ENCODE peak calls at places on chromosomes 1 and 21, in seven cellular contexts. J, M, F, P, Z, U and G are unnamed samples. For H3K36me3, the result is how much of the 10 kb centered on the place peaks cover.

GRCh38 chr1:87449348-87449963 is 120.8 kb downstream of the LMO4 start:
- DNase-seq in J (no peak), M (no peak), F (no peak), P (peak), Z (peak), U (no peak), G (peak)

GRCh38 chr1:56517404-56518130 is 61.8 kb downstream of the PLPP3 start:
- DNase-seq in J (no peak), M (no peak), F (no peak), P (no peak), Z (no peak), U (no peak), G (peak)

GRCh38 chr1:27563407-27564263 is 40.3 kb downstream of the AHDC1 start:
- DNase-seq in J (peak), M (peak), F (peak), P (peak), Z (no peak), U (no peak), G (no peak)

GRCh38 chr1:47752048-47752451 is 245.1 kb downstream of the TRABD2B start:
- DNase-seq in J (no peak), M (no peak), F (no peak), P (peak), Z (no peak), U (no peak), G (no peak)

GRCh38 chr1:31703431-31704260 is at the start of gene COL16A1:
- DNase-seq in J (peak), M (peak), F (peak), P (peak), Z (no peak), U (peak), G (peak)

GRCh38 chr1:203930343-203930742 is 68.9 kb downstream of the SNRPE start:
- DNase-seq in J (peak), M (no peak), F (no peak), P (no peak), Z (no peak), U (no peak), G (no peak)

GRCh38 chr1:217027403-217028080 is 304.3 kb upstream of the ESRRG start:
- DNase-seq in J (no peak), M (no peak), F (no peak), P (no peak), Z (no peak), U (no peak), G (no peak)

GRCh38 chr1:153544453-153545066 is 1.0 kb downstream of the S100A4 start:
- DNase-seq in J (no peak), M (no peak), F (no peak), P (no peak), Z (no peak), U (no peak), G (no peak)

GRCh38 chr1:208421511-208421910 is 177.3 kb upstream of the PLXNA2 start:
- DNase-seq in J (no peak), M (no peak), F (no peak), P (no peak), Z (no peak), U (no peak), G (no peak)

GRCh38 chr1:209965996-209966395 is 28.0 kb downstream of the SYT14 start:
- DNase-seq in J (no peak), M (no peak), F (no peak), P (no peak), Z (no peak), U (no peak), G (no peak)

GRCh38 chr1:149888999-149889289 is 10.4 kb upstream of the BOLA1 start:
- DNase-seq in J (no peak), M (no peak), F (no peak), P (peak), Z (no peak), U (peak), G (peak)

GRCh38 chr1:69611316-69611715 is 43.6 kb downstream of the LRRC7 start:
- DNase-seq in J (no peak), M (no peak), F (no peak), P (no peak), Z (no peak), U (no peak), G (peak)

GRCh38 chr1:228317411-228317828 is 89.2 kb downstream of the TRIM11 start:
- DNase-seq in J (no peak), M (no peak), F (peak), P (no peak), Z (no peak), U (no peak), G (no peak)

GRCh38 chr21:28132713-28133112 is 860.0 kb downstream of the LTN1 start:
- DNase-seq in J (peak), M (no peak), F (no peak), P (no peak), Z (no peak), U (no peak), G (no peak)

GRCh38 chr1:17984510-17985085 is 123.0 kb upstream of the IGSF21 start:
- DNase-seq in J (peak), M (peak), F (peak), P (peak), Z (no peak), U (peak), G (no peak)

GRCh38 chr1:182301026-182301436 is 90.6 kb downstream of the GLUL start:
- DNase-seq in J (no peak), M (no peak), F (no peak), P (no peak), Z (no peak), U (no peak), G (no peak)

GRCh38 chr1:54810144-54810942 is 9.2 kb upstream of the TTC22 start:
- DNase-seq in J (no peak), M (peak), F (peak), P (peak), Z (peak), U (peak), G (peak)

GRCh38 chr1:25831569-25832196 is 11.9 kb downstream of the MTFR1L start:
- DNase-seq in J (no peak), M (peak), F (no peak), P (no peak), Z (no peak), U (no peak), G (no peak)

GRCh38 chr1:151005729-151006330 is 872 bp downstream of the MINDY1 start:
- DNase-seq in J (no peak), M (no peak), F (no peak), P (no peak), Z (no peak), U (no peak), G (peak)

GRCh38 chr21:46178961-46179360 is 5.3 kb downstream of the SPATC1L start:
- DNase-seq in J (no peak), M (no peak), F (no peak), P (no peak), Z (no peak), U (no peak), G (no peak)

GRCh38 chr21:33761104-33762036 is 119.1 kb downstream of the ITSN1 start:
- DNase-seq in J (peak), M (peak), F (no peak), P (no peak), Z (no peak), U (no peak), G (peak)

GRCh38 chr1:160629286-160630210 is 17.3 kb downstream of the SLAMF1 start:
- DNase-seq in J (no peak), M (peak), F (no peak), P (no peak), Z (peak), U (no peak), G (no peak)

GRCh38 chr1:209168204-209168603 is 415.3 kb upstream of the CAMK1G start:
- DNase-seq in J (peak), M (no peak), F (no peak), P (no peak), Z (no peak), U (no peak), G (peak)

GRCh38 chr1:11918779-11919519 is 7.3 kb downstream of the KIAA2013 start:
- DNase-seq in J (peak), M (no peak), F (no peak), P (no peak), Z (no peak), U (no peak), G (peak)

GRCh38 chr1:90314533-90314932 is 319.6 kb downstream of the ZNF326 start:
- DNase-seq in J (no peak), M (no peak), F (no peak), P (no peak), Z (no peak), U (no peak), G (no peak)

GRCh38 chr1:202374077-202374476 is 25.6 kb downstream of the PPP1R12B start:
- DNase-seq in J (no peak), M (no peak), F (no peak), P (no peak), Z (no peak), U (no peak), G (no peak)

GRCh38 chr1:116130376-116130775 is 19.2 kb downstream of the MAB21L3 start:
- DNase-seq in J (no peak), M (no peak), F (no peak), P (no peak), Z (no peak), U (no peak), G (no peak)

GRCh38 chr1:79198841-79199240 is 192.3 kb upstream of the ADGRL4 start:
- DNase-seq in J (peak), M (no peak), F (no peak), P (no peak), Z (no peak), U (no peak), G (peak)

GRCh38 chr1:226029568-226030225 is 30.6 kb upstream of the SDE2 start:
- DNase-seq in J (no peak), M (no peak), F (no peak), P (peak), Z (no peak), U (no peak), G (no peak)

GRCh38 chr1:150194381-150195031 is 41.4 kb downstream of the ANP32E start:
- DNase-seq in J (peak), M (no peak), F (no peak), P (no peak), Z (no peak), U (no peak), G (no peak)

GRCh38 chr1:21508580-21509350 is 458 bp upstream of the ALPL start:
- DNase-seq in J (no peak), M (peak), F (peak), P (peak), Z (peak), U (peak), G (peak)

GRCh38 chr1:206480211-206480610 is 9.9 kb downstream of the IKBKE start:
- DNase-seq in J (no peak), M (no peak), F (no peak), P (no peak), Z (no peak), U (no peak), G (no peak)
- H3K36me3 ChIP-seq in J (under half), M (under half), F (under half), P (under half), Z (half or more), U (under half), G (under half)

DNA sequence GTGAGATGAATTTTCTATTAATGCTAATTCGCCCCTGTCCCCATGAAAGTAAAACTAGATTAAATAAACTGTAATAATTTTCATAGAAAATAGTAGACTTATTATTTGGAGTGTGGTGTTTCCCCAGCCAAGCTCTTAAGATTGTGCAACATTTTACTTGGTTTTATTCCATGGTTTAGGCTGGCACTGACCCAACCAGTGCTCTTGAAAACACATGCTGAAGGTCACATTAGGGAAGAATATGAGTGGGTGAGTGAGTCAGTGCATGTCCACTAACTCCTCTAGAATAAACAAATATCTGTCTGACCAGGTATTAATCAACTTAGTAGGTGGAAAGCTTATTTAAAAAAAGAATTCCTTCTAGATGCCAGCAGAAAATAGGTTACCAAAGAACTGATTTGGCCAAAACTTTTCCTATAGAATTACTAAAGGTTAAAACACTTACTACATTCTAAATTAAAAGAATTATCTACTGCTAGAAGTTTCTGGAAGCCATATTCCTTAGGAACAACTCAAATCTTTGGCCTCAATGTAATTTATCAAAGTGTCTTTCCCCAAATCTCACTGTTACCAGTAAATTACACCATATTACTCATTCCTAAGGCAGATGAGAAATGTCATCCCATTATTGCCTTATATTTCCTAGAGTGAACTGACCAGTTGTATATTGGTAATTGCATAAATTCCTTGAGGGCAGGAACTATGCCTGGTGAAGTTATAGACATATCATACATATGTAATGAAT is 89.7 kb upstream of the RGS1 start:
- DNase-seq in J (peak), M (no peak), F (no peak), P (peak), Z (no peak), U (no peak), G (peak)
- H3K36me3 ChIP-seq in J (under half), M (under half), F (under half), P (under half), Z (under half), U (under half), G (under half)

DNA sequence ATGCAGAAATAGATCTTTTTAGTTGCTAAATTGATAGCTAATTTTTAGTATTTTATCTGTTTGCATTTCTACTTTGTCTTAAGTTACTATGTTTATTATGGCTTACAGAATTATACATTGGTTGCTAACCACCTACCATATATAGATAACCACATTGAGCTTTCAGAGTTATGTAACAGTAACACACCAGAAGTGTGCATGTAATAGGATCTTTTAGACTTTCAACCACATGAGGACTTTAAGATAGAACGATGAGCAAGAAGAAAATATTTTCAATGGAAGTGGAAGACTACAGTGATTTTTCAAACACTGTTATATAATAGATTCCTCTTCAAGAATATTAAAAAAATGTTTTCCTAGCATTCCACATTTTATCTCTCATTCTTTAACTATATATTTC is 28.8 kb downstream of the TOR1AIP1 start:
- DNase-seq in J (no peak), M (no peak), F (no peak), P (no peak), Z (no peak), U (no peak), G (no peak)
- H3K36me3 ChIP-seq in J (under half), M (under half), F (half or more), P (under half), Z (under half), U (under half), G (under half)

GRCh38 chr1:23509896-23510295 is 21.1 kb downstream of the E2F2 start:
- DNase-seq in J (no peak), M (no peak), F (no peak), P (no peak), Z (no peak), U (no peak), G (no peak)
- H3K36me3 ChIP-seq in J (under half), M (under half), F (under half), P (under half), Z (under half), U (under half), G (under half)

GRCh38 chr21:39221997-39222486 is 38.8 kb upstream of the PSMG1 start:
- DNase-seq in J (no peak), M (no peak), F (no peak), P (no peak), Z (no peak), U (no peak), G (peak)
- H3K36me3 ChIP-seq in J (under half), M (under half), F (half or more), P (under half), Z (under half), U (under half), G (under half)

GRCh38 chr1:35832515-35832914 is 24.7 kb downstream of the AGO4 start:
- DNase-seq in J (no peak), M (no peak), F (no peak), P (no peak), Z (no peak), U (no peak), G (peak)
- H3K36me3 ChIP-seq in J (under half), M (under half), F (half or more), P (under half), Z (under half), U (under half), G (under half)

GRCh38 chr1:93874025-93874651 is 4.9 kb downstream of the DNTTIP2 start:
- DNase-seq in J (no peak), M (peak), F (no peak), P (no peak), Z (no peak), U (peak), G (peak)
- H3K36me3 ChIP-seq in J (half or more), M (under half), F (half or more), P (under half), Z (half or more), U (half or more), G (half or more)

GRCh38 chr1:3831689-3832088 is 25.3 kb downstream of the CEP104 start:
- DNase-seq in J (no peak), M (no peak), F (no peak), P (no peak), Z (no peak), U (no peak), G (no peak)
- H3K36me3 ChIP-seq in J (under half), M (under half), F (half or more), P (under half), Z (under half), U (under half), G (under half)

GRCh38 chr1:15950302-15950701 is 25.6 kb downstream of the ZBTB17 start:
- DNase-seq in J (no peak), M (no peak), F (no peak), P (no peak), Z (no peak), U (no peak), G (no peak)

GRCh38 chr1:15948091-15948591 is 27.8 kb downstream of the ZBTB17 start:
- DNase-seq in J (no peak), M (peak), F (no peak), P (no peak), Z (no peak), U (peak), G (no peak)

GRCh38 chr1:15949453-15950245 is 26.3 kb downstream of the ZBTB17 start:
- DNase-seq in J (peak), M (peak), F (peak), P (peak), Z (peak), U (peak), G (peak)

GRCh38 chr1:15947382-15948090 is 28.4 kb downstream of the ZBTB17 start:
- DNase-seq in J (no peak), M (no peak), F (no peak), P (no peak), Z (no peak), U (no peak), G (no peak)

GRCh38 chr1:15948600-15949452 is 27.1 kb downstream of the ZBTB17 start:
- DNase-seq in J (peak), M (peak), F (peak), P (peak), Z (no peak), U (no peak), G (peak)
- H3K36me3 ChIP-seq in J (under half), M (under half), F (under half), P (under half), Z (under half), U (under half), G (under half)